ENCODE peak calls at places on chromosomes 5 and 9, in six cellular contexts. Z, Y, N, L, U and A are unnamed samples. For H3K36me3, the result is how much of the 10 kb centered on the place peaks cover.

GRCh38 chr5:107368593-107368992 is 302.1 kb downstream of the EFNA5 start:
- DNase-seq in Z (no peak), Y (no peak), N (no peak), L (no peak), U (no peak), A (no peak)

GRCh38 chr5:41883243-41883642 is 13.0 kb upstream of the OXCT1 start:
- DNase-seq in Z (no peak), Y (no peak), N (no peak), L (no peak), U (no peak), A (no peak)

GRCh38 chr5:43042626-43043399 is 2.7 kb upstream of the ANXA2R start:
- DNase-seq in Z (peak), Y (peak), N (peak), L (no peak), U (peak), A (peak)

GRCh38 chr5:149303210-149303609 is 31.6 kb downstream of the AFAP1L1 start:
- DNase-seq in Z (no peak), Y (no peak), N (no peak), L (no peak), U (no peak), A (no peak)

GRCh38 chr5:143212261-143212660 is 191.2 kb downstream of the NR3C1 start:
- DNase-seq in Z (no peak), Y (no peak), N (no peak), L (no peak), U (no peak), A (no peak)

GRCh38 chr5:178335287-178336030 is 102.9 kb upstream of the PHYKPL start:
- DNase-seq in Z (no peak), Y (no peak), N (no peak), L (no peak), U (no peak), A (no peak)

GRCh38 chr9:112387115-112387514 is 7.2 kb downstream of the HSDL2 start:
- DNase-seq in Z (no peak), Y (no peak), N (no peak), L (no peak), U (no peak), A (no peak)

GRCh38 chr5:117803533-117803932 is 1184.8 kb downstream of the DTWD2 start:
- DNase-seq in Z (no peak), Y (no peak), N (no peak), L (no peak), U (no peak), A (no peak)

GRCh38 chr5:150224483-150225027 is 34.7 kb downstream of the SLC6A7 start:
- DNase-seq in Z (no peak), Y (no peak), N (peak), L (no peak), U (no peak), A (no peak)

GRCh38 chr9:131738293-131738692 is 1.6 kb downstream of the RAPGEF1 start:
- DNase-seq in Z (no peak), Y (no peak), N (no peak), L (no peak), U (no peak), A (no peak)
- H3K4me3 ChIP-seq in Z (peak), Y (peak), N (peak), L (peak), U (no peak), A (no peak)

DNA sequence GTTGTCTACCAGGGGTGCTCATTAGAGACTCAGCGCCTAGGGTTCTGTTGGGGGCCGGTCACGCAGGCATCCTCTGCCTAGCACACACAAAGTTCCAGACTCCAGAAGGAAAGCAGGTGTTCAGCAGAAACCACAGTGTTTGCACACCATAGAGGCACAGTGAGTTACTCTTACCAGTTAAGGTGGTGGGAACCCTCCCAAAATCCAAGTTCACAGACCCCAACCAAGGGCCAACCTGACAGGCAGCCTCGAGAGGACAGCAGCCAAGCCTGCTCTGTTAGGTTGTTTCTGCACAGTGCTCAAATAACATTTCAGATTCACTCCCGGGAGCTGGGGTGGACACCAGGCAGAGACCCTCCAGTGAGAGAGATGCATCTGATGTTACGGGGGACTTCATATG is 36.2 kb downstream of the SECISBP2 start:
- DNase-seq in Z (no peak), Y (no peak), N (no peak), L (no peak), U (no peak), A (no peak)
- H3K36me3 ChIP-seq in Z (under half), Y (under half), N (under half), L (under half), U (under half), A (under half)

GRCh38 chr5:141638771-141639170 is 2.0 kb downstream of the RELL2 start:
- DNase-seq in Z (peak), Y (no peak), N (no peak), L (no peak), U (no peak), A (no peak)
- H3K4me3 ChIP-seq in Z (no peak), Y (no peak), N (no peak), L (no peak), U (no peak), A (no peak)

GRCh38 chr9:89376286-89376685 is 58.0 kb downstream of the SECISBP2 start:
- DNase-seq in Z (no peak), Y (no peak), N (no peak), L (no peak), U (no peak), A (no peak)

GRCh38 chr9:89377411-89377810 is 59.1 kb downstream of the SECISBP2 start:
- DNase-seq in Z (no peak), Y (no peak), N (no peak), L (no peak), U (no peak), A (no peak)

GRCh38 chr9:89378541-89378940 is 60.2 kb downstream of the SECISBP2 start:
- DNase-seq in Z (no peak), Y (no peak), N (no peak), L (no peak), U (no peak), A (no peak)

GRCh38 chr9:89375181-89375760 is 57.0 kb downstream of the SECISBP2 start:
- DNase-seq in Z (peak), Y (no peak), N (no peak), L (no peak), U (no peak), A (no peak)

GRCh38 chr9:89376741-89377140 is 58.4 kb downstream of the SECISBP2 start:
- DNase-seq in Z (no peak), Y (no peak), N (no peak), L (no peak), U (no peak), A (no peak)
- H3K36me3 ChIP-seq in Z (under half), Y (under half), N (under half), L (under half), U (under half), A (under half)

DNA sequence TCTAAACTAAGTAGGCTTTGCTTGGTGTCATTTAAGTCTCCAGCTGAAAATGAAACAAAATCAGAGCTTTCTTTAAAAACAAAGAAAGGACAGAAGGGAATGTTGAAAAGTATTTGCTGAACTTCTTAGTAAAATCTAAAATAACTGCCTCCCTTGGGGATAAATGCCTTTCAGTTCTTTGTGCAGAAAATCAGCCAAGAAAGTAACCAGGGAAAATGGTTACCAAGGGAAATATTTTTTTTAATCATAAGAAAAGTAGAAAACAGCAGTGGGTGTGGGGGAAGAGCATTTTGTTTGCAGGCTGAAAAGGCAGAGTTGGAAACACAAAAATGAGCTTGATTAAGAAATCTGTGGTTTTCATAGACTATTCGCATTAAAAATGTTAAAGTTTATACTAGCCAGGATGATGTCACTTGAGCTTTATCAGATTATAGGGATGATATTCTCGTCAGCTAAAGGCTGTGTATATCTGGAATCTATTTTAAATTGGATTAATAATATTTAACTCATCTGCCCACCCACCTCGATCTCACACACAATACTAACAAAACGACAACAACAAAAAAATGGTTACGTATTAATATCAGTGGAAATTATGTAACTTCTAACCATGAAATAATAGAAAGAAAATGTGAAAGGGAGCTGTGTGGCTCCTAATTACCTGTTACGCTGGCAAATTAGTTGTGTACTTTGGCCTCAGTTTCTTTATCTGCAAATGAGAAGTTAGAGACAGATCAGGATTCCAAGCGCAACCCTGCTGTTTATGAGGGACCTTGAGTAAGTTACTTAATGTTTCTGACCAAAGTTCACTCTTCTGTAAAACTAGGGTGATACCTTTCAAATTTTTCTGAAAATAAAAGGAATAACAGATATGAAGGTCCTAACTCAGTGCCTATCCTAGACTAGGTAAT is at the start of gene ECM2:
- DNase-seq in Z (no peak), Y (no peak), N (peak), L (no peak), U (no peak), A (no peak)
- H3K4me3 ChIP-seq in Z (no peak), Y (no peak), N (peak), L (peak), U (no peak), A (peak)

DNA sequence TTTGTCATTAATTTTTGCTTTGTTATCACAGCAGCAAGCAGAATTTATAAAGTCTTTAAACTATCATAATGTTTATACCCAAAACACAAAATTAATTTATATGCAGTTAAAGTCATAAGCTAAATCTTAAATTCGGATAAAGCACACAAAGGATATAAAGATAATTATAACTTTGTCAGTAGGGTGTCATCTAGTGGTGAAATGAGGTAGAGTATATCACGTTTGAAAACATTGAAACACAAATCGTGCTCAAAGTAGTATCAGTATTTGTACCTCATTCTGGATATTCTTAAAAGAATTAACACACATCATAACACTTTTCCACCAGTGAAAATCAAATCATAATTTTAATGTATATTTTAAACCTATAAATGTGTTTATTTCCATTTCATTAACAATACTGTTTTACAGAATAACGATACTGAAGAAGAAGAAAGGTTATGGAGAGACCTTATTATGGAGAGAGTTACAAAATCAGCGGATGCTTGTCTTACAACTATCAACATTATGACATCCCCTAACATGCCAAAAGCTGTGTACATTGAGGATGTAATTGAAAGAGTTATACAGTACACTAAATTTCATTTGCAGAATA is 129.5 kb downstream of the NIPBL start:
- DNase-seq in Z (peak), Y (no peak), N (peak), L (no peak), U (no peak), A (no peak)
- H3K36me3 ChIP-seq in Z (under half), Y (half or more), N (half or more), L (under half), U (under half), A (under half)

GRCh38 chr9:708182-708555 is 133.3 kb upstream of the DMRT1 start:
- DNase-seq in Z (no peak), Y (no peak), N (peak), L (no peak), U (no peak), A (no peak)

GRCh38 chr9:706606-707451 is 134.7 kb upstream of the DMRT1 start:
- DNase-seq in Z (peak), Y (peak), N (peak), L (peak), U (peak), A (peak)

GRCh38 chr9:708556-709432 is 132.7 kb upstream of the DMRT1 start:
- DNase-seq in Z (no peak), Y (no peak), N (peak), L (no peak), U (peak), A (peak)

GRCh38 chr9:703392-703791 is 138.1 kb upstream of the DMRT1 start:
- DNase-seq in Z (no peak), Y (no peak), N (peak), L (no peak), U (no peak), A (no peak)

DNA sequence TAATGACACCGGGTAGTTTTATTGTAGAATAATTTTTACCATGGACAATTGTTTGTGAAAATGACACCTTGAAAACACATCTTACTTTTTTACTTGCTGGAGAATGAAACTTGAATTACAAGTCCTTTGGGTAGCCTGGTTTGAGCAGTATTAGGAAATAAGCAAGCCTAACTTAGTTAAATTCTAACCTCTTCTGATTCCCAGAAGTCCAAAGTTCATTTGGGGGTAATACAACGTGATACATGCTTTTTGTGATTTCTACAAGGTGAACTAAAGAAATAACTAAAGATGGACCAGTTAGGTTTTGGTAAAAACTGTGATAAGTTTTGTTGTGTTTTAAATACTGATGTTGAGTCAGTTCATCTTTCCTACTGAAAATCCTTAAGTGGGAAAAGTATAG is 135.4 kb upstream of the DMRT1 start:
- DNase-seq in Z (no peak), Y (no peak), N (peak), L (no peak), U (no peak), A (no peak)
- H3K4me3 ChIP-seq in Z (peak), Y (no peak), N (peak), L (no peak), U (no peak), A (peak)

GRCh38 chr9:124309665-124310064 is 51.9 kb downstream of the NEK6 start:
- DNase-seq in Z (peak), Y (peak), N (peak), L (no peak), U (peak), A (peak)

GRCh38 chr9:124312290-124313265 is 54.8 kb downstream of the NEK6 start:
- DNase-seq in Z (no peak), Y (peak), N (no peak), L (no peak), U (no peak), A (no peak)

GRCh38 chr9:124313940-124314339 is 56.2 kb downstream of the NEK6 start:
- DNase-seq in Z (no peak), Y (no peak), N (no peak), L (no peak), U (no peak), A (no peak)

GRCh38 chr9:124308606-124309310 is 51.0 kb downstream of the NEK6 start:
- DNase-seq in Z (no peak), Y (no peak), N (no peak), L (no peak), U (no peak), A (no peak)

GRCh38 chr9:124311283-124311682 is 53.5 kb downstream of the NEK6 start:
- DNase-seq in Z (no peak), Y (no peak), N (no peak), L (no peak), U (no peak), A (no peak)
- H3K36me3 ChIP-seq in Z (under half), Y (under half), N (under half), L (under half), U (under half), A (half or more)

DNA sequence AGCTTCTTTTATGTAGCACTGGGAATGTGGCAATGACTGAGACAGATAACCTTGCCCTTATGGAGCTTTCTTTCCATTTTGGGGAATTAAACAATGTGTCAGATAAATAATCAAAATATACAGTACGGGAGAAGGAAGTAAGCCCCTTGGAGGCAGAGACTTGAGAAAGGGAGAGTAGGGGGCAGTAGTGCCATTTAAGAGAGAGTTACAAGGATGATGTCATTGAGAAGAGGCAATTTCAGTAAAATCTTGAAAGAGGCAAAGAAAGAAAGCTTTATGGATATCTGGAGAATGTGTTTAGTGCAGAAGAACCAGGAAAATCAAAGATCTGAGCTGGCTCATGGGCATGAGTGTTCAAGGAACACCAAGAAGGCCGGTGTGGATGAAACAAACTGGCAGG is 77.3 kb downstream of the KCTD16 start:
- DNase-seq in Z (no peak), Y (no peak), N (no peak), L (no peak), U (no peak), A (no peak)
- H3K4me3 ChIP-seq in Z (no peak), Y (no peak), N (no peak), L (no peak), U (no peak), A (no peak)